ENCODE peak calls at places on chromosomes 6 and 20, in five cellular contexts. K, X, Q, Z and P are unnamed samples.

GRCh38 chr6:43509984-43510826 is at the start of gene LRRC73:
- DNase-seq in Z (peak), K (no peak), Q (peak), X (peak), P (peak)

GRCh38 chr6:170480045-170480714 is 72.9 kb downstream of the PSMB1 start:
- DNase-seq in K (no peak), Z (peak), Q (no peak), X (no peak), P (no peak)

GRCh38 chr6:68468244-68468884 is 166.7 kb upstream of the ADGRB3 start:
- DNase-seq in K (no peak), Z (no peak), Q (peak), X (no peak), P (no peak)

GRCh38 chr6:41370488-41371111 is 35.2 kb downstream of the NCR2 start:
- DNase-seq in K (no peak), X (no peak), Q (no peak), Z (peak), P (peak)

GRCh38 chr6:157514659-157515496 is 133.9 kb downstream of the ZDHHC14 start:
- DNase-seq in Z (peak), X (peak), K (no peak), Q (no peak), P (peak)

GRCh38 chr6:49506569-49507111 is 6.9 kb downstream of the GLYATL3 start:
- DNase-seq in K (no peak), Z (no peak), Q (no peak), X (no peak), P (no peak)

GRCh38 chr6:111720931-111721496 is 115.3 kb upstream of the TRAF3IP2 start:
- DNase-seq in K (no peak), X (no peak), Q (no peak), Z (no peak), P (no peak)

GRCh38 chr6:166705070-166705469 is 78.0 kb upstream of the RPS6KA2 start:
- DNase-seq in X (no peak), Z (no peak), Q (no peak), K (no peak), P (no peak)

GRCh38 chr6:141261016-141261671 is 871.6 kb upstream of the GJE1 start:
- DNase-seq in K (no peak), X (no peak), Q (no peak), Z (no peak), P (no peak)

GRCh38 chr6:47188588-47189021 is 121.1 kb downstream of the TNFRSF21 start:
- DNase-seq in X (no peak), Z (peak), Q (no peak), K (no peak), P (peak)

GRCh38 chr20:58064411-58065010 is 163.9 kb downstream of the ANKRD60 start:
- DNase-seq in Z (no peak), Q (peak), X (no peak), K (no peak), P (no peak)

GRCh38 chr6:78593898-78594666 is 273.3 kb upstream of the IRAK1BP1 start:
- DNase-seq in Z (peak), K (no peak), X (no peak), Q (no peak), P (no peak)

GRCh38 chr6:70738028-70738427 is 70.3 kb downstream of the SMAP1 start:
- DNase-seq in K (no peak), Z (no peak), X (no peak), Q (no peak), P (no peak)